ENCODE peak calls at places on chromosomes 7 and 10, in seven cellular contexts. Y is Right ventricle myocardium superior; Q is activated CD4-positive, alpha-beta T cell treated with anti-CD3 and anti-CD28 coated beads, Interleukin-2, amount 10 ng/mL, durations not matched to agents 7 days and 5 days; C is BE2C; U is amygdala; B is DMS153; S is activated T-cell treated with anti-CD3 and anti-CD28 coated beads for 48 hours. W is an unnamed sample.

GRCh38 chr10:93097386-93097785 is 23.7 kb downstream of the CYP26A1 start:
- DNase-seq in Y (no peak), U (no peak), Q (no peak), S (no peak), C (no peak), B (no peak), W (no peak)

GRCh38 chr7:101138149-101138870 is 11.4 kb downstream of the SERPINE1 start:
- DNase-seq in U (no peak), C (peak; percentile 93), Y (peak; percentile 73), Q (peak; percentile 81), B (peak; percentile 89), S (peak; percentile 83), W (peak; percentile 44)

GRCh38 chr7:141945356-141945755 is 1.4 kb downstream of the CLEC5A start:
- DNase-seq in U (no peak), C (no peak), B (no peak), Y (no peak), Q (no peak), S (no peak), W (no peak)

GRCh38 chr7:138919912-138920311 is 61.3 kb downstream of the KIAA1549 start:
- DNase-seq in S (no peak), B (no peak), Q (no peak), C (no peak), Y (no peak), U (no peak), W (no peak)

GRCh38 chr7:5635461-5636445 is 145.7 kb downstream of the RNF216 start:
- DNase-seq in U (no peak), B (no peak), S (no peak), Y (peak; percentile 16), C (no peak), Q (no peak), W (no peak)

GRCh38 chr7:157987906-157988305 is 599.7 kb downstream of the PTPRN2 start:
- DNase-seq in B (no peak), S (no peak), Y (no peak), U (no peak), Q (no peak), C (no peak), W (no peak)

GRCh38 chr10:43110318-43111071 is 27.8 kb upstream of the CSGALNACT2 start:
- DNase-seq in B (no peak), C (no peak), S (no peak), Y (peak; percentile 65), Q (no peak), U (no peak), W (no peak)

GRCh38 chr10:68156373-68157185 is 47.3 kb downstream of the MYPN start:
- DNase-seq in S (peak; percentile 28), U (no peak), C (peak; percentile 68), Q (peak; percentile 75), Y (no peak), B (peak; percentile 19), W (peak; percentile 39)

GRCh38 chr7:7764515-7765138 is 46.2 kb upstream of the RPA3 start:
- DNase-seq in B (peak; percentile 28), C (no peak), U (no peak), S (no peak), Q (peak; percentile 25), Y (no peak), W (no peak)

GRCh38 chr7:100013328-100013676 is 2.1 kb upstream of the ZKSCAN1 start:
- DNase-seq in C (no peak), S (peak; percentile 25), B (peak; percentile 20), U (no peak), Q (no peak), Y (no peak), W (no peak)

GRCh38 chr7:129535896-129536295 is 33.6 kb downstream of the SMKR1 start:
- DNase-seq in Y (no peak), U (no peak), C (no peak), S (no peak), Q (no peak), B (no peak), W (no peak)

GRCh38 chr10:60314306-60314940 is 75.3 kb downstream of the ANK3 start:
- DNase-seq in Q (no peak), C (no peak), U (no peak), S (no peak), B (peak; percentile 40), Y (no peak), W (no peak)

GRCh38 chr7:46139079-46139478 is 218.0 kb upstream of the IGFBP3 start:
- DNase-seq in Q (no peak), B (no peak), S (no peak), C (no peak), Y (no peak), U (no peak), W (no peak)

GRCh38 chr7:132255898-132256297 is 320.4 kb downstream of the PLXNA4 start:
- DNase-seq in Q (no peak), S (no peak), Y (peak; percentile 60), B (peak; percentile 58), C (peak; percentile 56), U (no peak), W (no peak)

GRCh38 chr10:35058134-35058533 is 32.0 kb downstream of the CUL2 start:
- DNase-seq in U (no peak), C (no peak), Y (no peak), B (no peak), S (no peak), Q (no peak), W (no peak)

GRCh38 chr10:44243851-44244502 is 140.9 kb downstream of the CXCL12 start:
- DNase-seq in C (no peak), Q (no peak), Y (no peak), S (no peak), U (no peak), B (no peak), W (no peak)

GRCh38 chr10:48306870-48307531 is 524 bp downstream of the MAPK8 start:
- DNase-seq in U (peak; percentile 49), S (no peak), C (peak; percentile 75), B (no peak), Y (peak; percentile 80), Q (peak; percentile 71), W (peak; percentile 74)

GRCh38 chr10:86400705-86401587 is 34.4 kb upstream of the GRID1 start:
- DNase-seq in B (no peak), S (peak; percentile 69), Y (peak; percentile 70), U (no peak), Q (peak; percentile 62), C (no peak), W (peak; percentile 57)

GRCh38 chr7:18499407-18500197 is 4.1 kb downstream of the HDAC9 start:
- DNase-seq in Q (no peak), S (no peak), Y (no peak), C (no peak), U (no peak), B (no peak), W (no peak)

GRCh38 chr10:126250045-126250444 is 138.2 kb downstream of the ADAM12 start:
- DNase-seq in Q (no peak), B (no peak), U (no peak), C (no peak), Y (no peak), S (no peak), W (no peak)

GRCh38 chr7:105281966-105282365 is 106.8 kb downstream of the SRPK2 start:
- DNase-seq in Y (no peak), Q (no peak), U (no peak), B (no peak), C (no peak), S (no peak), W (no peak)

GRCh38 chr10:66025186-66025585 is 900.6 kb upstream of the LRRTM3 start:
- DNase-seq in Y (no peak), Q (no peak), C (no peak), U (no peak), S (no peak), B (no peak), W (no peak)

GRCh38 chr7:84629216-84629615 is 434.6 kb upstream of the SEMA3A start:
- DNase-seq in U (no peak), Q (no peak), B (no peak), S (no peak), Y (no peak), C (no peak), W (no peak)

GRCh38 chr7:10912077-10912476 is 61.6 kb upstream of the PHF14 start:
- DNase-seq in U (no peak), Y (no peak), S (no peak), Q (no peak), B (no peak), C (no peak), W (no peak)

GRCh38 chr10:114453576-114453975 is 49.3 kb upstream of the AFAP1L2 start:
- DNase-seq in U (no peak), B (no peak), Y (no peak), C (no peak), S (no peak), Q (no peak), W (no peak)

GRCh38 chr7:129783097-129783919 is 169.5 kb downstream of the UBE2H start:
- DNase-seq in B (no peak), C (no peak), Q (no peak), S (no peak), Y (no peak), U (no peak), W (no peak)

GRCh38 chr10:69004821-69005220 is 16.2 kb downstream of the KIFBP start:
- DNase-seq in S (no peak), U (no peak), Q (peak; percentile 37), Y (no peak), C (no peak), B (no peak), W (no peak)

GRCh38 chr10:91360434-91360833 is 49.7 kb upstream of the HECTD2 start:
- DNase-seq in C (no peak), B (no peak), U (no peak), S (no peak), Y (no peak), Q (no peak), W (no peak)

GRCh38 chr7:94907420-94908203 is at the start of gene PPP1R9A:
- DNase-seq in C (no peak), S (no peak), B (peak; percentile 17), U (peak; percentile 37), Y (peak; percentile 66), Q (no peak), W (no peak)

GRCh38 chr10:97188234-97188847 is 2.6 kb upstream of the SLIT1 start:
- DNase-seq in B (peak; percentile 83), S (no peak), C (no peak), Y (no peak), U (no peak), Q (no peak), W (no peak)

GRCh38 chr7:116395125-116395791 is 104.3 kb upstream of the CAV2 start:
- DNase-seq in C (no peak), S (no peak), B (peak; percentile 57), U (no peak), Q (no peak), Y (no peak), W (no peak)

GRCh38 chr10:65083222-65083621 is 1562.0 kb downstream of the REEP3 start:
- DNase-seq in Y (no peak), C (no peak), S (no peak), B (no peak), U (no peak), Q (no peak), W (no peak)

GRCh38 chr10:86955501-86956194 is 1.8 kb downstream of the MMRN2 start:
- DNase-seq in Q (no peak), S (no peak), B (no peak), C (no peak), Y (peak; percentile 51), U (no peak), W (no peak)

GRCh38 chr7:80532153-80532552 is 20.3 kb upstream of the GNAT3 start:
- DNase-seq in C (no peak), U (no peak), Q (no peak), B (no peak), S (no peak), Y (no peak), W (no peak)

GRCh38 chr10:76453328-76453727 is 1021.9 kb downstream of the LRMDA start:
- DNase-seq in B (no peak), U (no peak), C (no peak), S (no peak), Y (no peak), Q (no peak), W (no peak)

GRCh38 chr7:34949356-34949755 is 87.9 kb downstream of the DPY19L1 start:
- DNase-seq in B (no peak), C (no peak), S (no peak), U (no peak), Q (no peak), Y (no peak), W (no peak)

GRCh38 chr7:35232994-35233393 is 20.9 kb downstream of the TBX20 start:
- DNase-seq in B (no peak), S (no peak), C (no peak), Y (no peak), Q (no peak), U (no peak), W (no peak)